ENCODE peak calls at places on chromosomes 2 and 18, in nine cellular contexts. M, E, Z, Q, T, L, J, H and P are unnamed samples.

GRCh38 chr2:114446571-114446970 is 4.1 kb downstream of the DPP10 start:
- DNase-seq in Q (no peak), E (no peak), H (no peak), Z (no peak), J (no peak), L (no peak), M (no peak), T (no peak), P (no peak)

GRCh38 chr18:46169464-46169941 is 65.3 kb downstream of the HAUS1 start:
- DNase-seq in Q (peak; percentile 39), H (no peak), T (no peak), Z (no peak), L (peak; percentile 58), M (peak; percentile 38), E (no peak), J (peak; percentile 83), P (no peak)

GRCh38 chr2:227462463-227462951 is 9.4 kb upstream of the AGFG1 start:
- DNase-seq in L (no peak), Q (no peak), E (no peak), M (no peak), Z (no peak), T (no peak), J (no peak), H (no peak), P (no peak)

GRCh38 chr2:138433995-138434991 is 67.3 kb upstream of the SPOPL start:
- DNase-seq in Q (no peak), J (peak; percentile 23), H (no peak), E (no peak), T (peak; percentile 7), M (no peak), L (no peak), Z (no peak), P (no peak)

GRCh38 chr2:149617057-149617456 is 29.5 kb upstream of the MMADHC start:
- DNase-seq in L (no peak), J (no peak), T (no peak), E (no peak), H (no peak), Z (no peak), M (no peak), Q (no peak), P (no peak)

GRCh38 chr2:136129601-136130000 is 11.7 kb upstream of the CXCR4 start:
- DNase-seq in Q (no peak), L (no peak), T (no peak), H (no peak), M (no peak), J (no peak), Z (no peak), E (no peak), P (no peak)

GRCh38 chr2:24024018-24024417 is 14.1 kb downstream of the MFSD2B start:
- DNase-seq in J (peak; percentile 36), E (no peak), T (no peak), H (no peak), L (peak; percentile 14), Z (no peak), Q (no peak), M (peak; percentile 69), P (peak; percentile 86)

GRCh38 chr2:215401896-215402379 is 33.9 kb downstream of the FN1 start:
- DNase-seq in T (no peak), Z (no peak), H (no peak), L (no peak), Q (no peak), J (peak; percentile 96), M (no peak), E (no peak), P (no peak)

GRCh38 chr2:109497911-109498870 is 115.6 kb downstream of the SEPTIN10 start:
- DNase-seq in L (no peak), E (peak; percentile 44), H (no peak), Q (no peak), Z (no peak), J (peak; percentile 42), T (no peak), M (no peak), P (no peak)

GRCh38 chr2:166373105-166373504 is 2.6 kb downstream of the SCN9A start:
- DNase-seq in L (no peak), T (no peak), J (no peak), M (no peak), E (no peak), Z (no peak), H (no peak), Q (no peak), P (no peak)

GRCh38 chr2:121961761-121962160 is 206.3 kb downstream of the TSN start:
- DNase-seq in J (no peak), T (no peak), M (no peak), H (no peak), E (no peak), L (no peak), Z (no peak), Q (no peak), P (no peak)

GRCh38 chr2:121965666-121966065 is 210.2 kb downstream of the TSN start:
- DNase-seq in T (no peak), Q (no peak), M (no peak), Z (no peak), J (no peak), H (no peak), E (no peak), L (no peak), P (no peak)

GRCh38 chr2:121955313-121956211 is 200.1 kb downstream of the TSN start:
- DNase-seq in Z (no peak), L (no peak), M (no peak), T (no peak), E (no peak), H (no peak), Q (no peak), J (no peak), P (no peak)

GRCh38 chr2:121960251-121960650 is 204.8 kb downstream of the TSN start:
- DNase-seq in L (no peak), J (no peak), Q (no peak), Z (no peak), H (no peak), T (no peak), M (no peak), E (no peak), P (no peak)
- TF ChIP-seq POLR2A in L (no peak), J (no peak), Q (no peak), Z (no peak), H (no peak), T (no peak), M (no peak), E (no peak), P (no peak)

GRCh38 chr2:191759200-191759507 is 81.2 kb downstream of the NABP1 start:
- DNase-seq in L (no peak), J (no peak), E (no peak), Q (no peak), M (no peak), Z (no peak), H (no peak), T (no peak), P (no peak)

GRCh38 chr2:191756753-191757152 is 78.8 kb downstream of the NABP1 start:
- DNase-seq in E (no peak), T (no peak), M (no peak), Z (no peak), J (no peak), Q (no peak), L (no peak), H (no peak), P (no peak)

GRCh38 chr2:191757256-191757655 is 79.3 kb downstream of the NABP1 start:
- DNase-seq in E (no peak), L (no peak), H (no peak), T (no peak), Q (no peak), J (no peak), M (no peak), Z (no peak), P (no peak)

GRCh38 chr2:191759650-191760049 is 81.7 kb downstream of the NABP1 start:
- DNase-seq in T (no peak), J (no peak), Q (no peak), Z (no peak), E (no peak), L (no peak), H (no peak), M (no peak), P (no peak)

DNA sequence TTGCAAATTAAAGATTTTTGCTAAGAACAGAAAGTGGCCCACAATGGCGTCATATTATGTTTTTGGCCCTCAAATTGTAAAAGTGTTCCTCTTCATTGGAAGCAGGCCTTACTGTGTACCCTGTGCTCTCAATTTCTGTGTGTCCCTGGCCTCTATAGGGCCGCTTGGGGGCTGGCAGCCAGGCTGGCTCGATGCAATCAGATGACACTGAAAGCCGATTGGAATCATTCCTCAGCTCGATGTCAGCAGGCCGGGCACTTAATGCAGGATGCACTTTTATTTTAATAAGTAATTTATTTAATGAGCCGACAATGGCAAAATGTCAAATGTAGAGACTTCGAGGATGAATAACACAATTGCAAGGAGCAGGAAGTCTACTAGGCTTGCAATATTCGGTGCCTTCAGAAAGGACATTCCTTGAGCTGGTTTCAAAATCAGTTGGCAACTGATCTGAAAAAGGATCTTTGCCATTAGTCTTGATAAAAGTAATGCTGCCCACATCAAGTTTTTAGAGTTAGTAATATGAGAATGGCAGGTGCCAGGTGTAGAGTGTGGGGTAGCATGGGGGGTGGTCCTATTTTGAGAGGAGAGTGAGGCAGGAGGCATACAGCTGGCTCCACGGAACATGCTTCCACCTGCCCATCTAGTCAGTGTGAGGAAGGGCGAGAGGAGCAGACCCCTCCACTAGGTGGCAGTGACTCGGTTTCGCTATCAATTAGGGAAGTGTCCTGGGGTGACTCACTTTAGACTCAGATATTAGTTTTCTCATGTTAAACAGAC is 80.7 kb downstream of the NABP1 start:
- DNase-seq in Z (no peak), J (peak; percentile 57), T (no peak), H (no peak), Q (peak; percentile 46), L (peak; percentile 52), E (no peak), M (peak; percentile 77), P (no peak)
- TF ChIP-seq CTCF in Z (peak; percentile 72), J (peak; percentile 56), T (no peak), H (peak; percentile 23), Q (peak; percentile 43), L (no peak), E (peak; percentile 47), M (peak; percentile 77), P (no peak)

DNA sequence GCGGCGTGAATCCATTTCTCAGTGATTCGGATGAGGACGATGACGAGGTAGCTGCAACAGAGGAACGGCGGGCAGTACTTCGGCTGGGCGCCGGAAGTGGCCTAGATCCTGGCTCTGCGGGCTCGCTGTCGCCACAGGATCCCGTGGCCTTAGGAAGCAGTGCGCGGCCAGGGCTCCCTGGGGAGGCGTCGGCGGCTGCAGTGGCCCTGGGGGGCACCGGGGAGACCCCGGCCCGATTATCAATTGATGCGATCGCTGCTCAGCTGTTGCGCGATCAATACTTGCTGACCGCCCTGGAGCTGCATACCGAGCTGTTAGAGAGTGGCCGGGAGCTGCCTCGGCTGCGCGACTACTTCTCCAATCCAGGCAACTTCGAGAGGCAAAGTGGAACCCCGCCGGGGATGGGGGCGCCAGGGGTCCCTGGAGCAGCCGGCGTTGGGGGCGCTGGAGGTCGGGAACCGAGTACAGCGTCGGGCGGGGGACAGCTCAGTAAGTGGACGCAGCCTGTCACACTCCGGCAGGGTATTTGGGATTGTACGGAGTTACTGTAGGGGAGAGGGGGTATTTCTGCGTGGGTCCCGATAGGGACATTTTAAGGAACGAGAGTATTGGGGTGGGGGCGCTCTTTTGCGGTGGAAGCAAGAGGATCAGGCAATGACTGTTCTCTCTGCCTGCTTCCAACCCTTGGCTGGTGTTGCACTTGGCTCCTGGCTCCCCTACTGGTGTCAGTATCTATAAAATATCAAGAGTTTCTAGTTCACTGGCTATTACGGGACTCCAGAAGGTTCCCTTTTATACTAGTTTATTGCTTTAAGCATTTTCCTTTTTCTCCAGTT is 706 bp downstream of the RELCH start:
- DNase-seq in M (peak; percentile 4), E (peak; percentile 38), Z (no peak), L (peak; percentile 33), Q (peak; percentile 26), T (peak; percentile 15), H (no peak), J (peak; percentile 21), P (peak; percentile 89)
- H3K4me3 ChIP-seq in M (peak overlapping the region; percentile 96), E (peak overlapping the region; percentile 92), Z (peak overlapping the region; percentile 91), L (peak overlapping the region; percentile 96), Q (peak overlapping the region; percentile 96), T (peak overlapping the region; percentile 75), H (peak overlapping the region; percentile 94), J (peak overlapping the region; percentile 96), P (peak overlapping the region; percentile 100)

GRCh38 chr2:174248187-174248997 is at the start of gene OLA1:
- DNase-seq in M (peak; percentile 95), H (peak; percentile 92), L (peak; percentile 95), J (peak; percentile 90), Z (peak; percentile 68), E (peak; percentile 97), Q (peak; percentile 97), T (peak; percentile 92), P (peak; percentile 98)
- TF ChIP-seq POLR2A in M (peak; percentile 94), H (peak; percentile 50), L (peak; percentile 66), J (peak; percentile 39), Z (no peak), E (no peak), Q (peak; percentile 74), T (peak; percentile 77), P (no peak)